ENCODE peak calls at places on chromosome 17, in nine cellular contexts. R is neural progenitor cell; Y is keratinocyte; H is A549; M is CD4-positive, CD25-positive, alpha-beta regulatory T cell; W is SJCRH30; B is uterus; G is upper lobe of right lung; O is mesendoderm. V is an unnamed sample.

GRCh38 chr17:82320956-82321927 is 3.8 kb upstream of the CD7 start:
- DNase-seq in R (peak), Y (no peak), H (peak), M (peak), W (no peak), B (peak), G (peak), O (peak), V (peak)

GRCh38 chr17:34420254-34420766 is 57.3 kb upstream of the CCL1 start:
- DNase-seq in R (peak), Y (peak), H (peak), M (peak), W (peak), B (peak), G (no peak), O (peak), V (peak)

GRCh38 chr17:16037636-16038035 is 38.0 kb downstream of the TTC19 start:
- DNase-seq in R (no peak), Y (no peak), H (no peak), M (no peak), W (no peak), B (no peak), G (no peak), O (peak), V (no peak)

GRCh38 chr17:78908426-78908825 is 5.4 kb upstream of the CEP295NL start:
- DNase-seq in R (no peak), Y (no peak), H (no peak), M (no peak), W (no peak), B (no peak), G (no peak), O (no peak), V (no peak)

GRCh38 chr17:82874011-82874835 is 34.4 kb upstream of the ZNF750 start:
- DNase-seq in R (no peak), Y (peak), H (no peak), M (no peak), W (no peak), B (no peak), G (peak), O (no peak), V (no peak)

GRCh38 chr17:65442250-65442649 is 119.2 kb downstream of the AXIN2 start:
- DNase-seq in R (no peak), Y (no peak), H (no peak), M (no peak), W (no peak), B (no peak), G (no peak), O (no peak), V (no peak)

GRCh38 chr17:10069301-10069700 is 129.1 kb downstream of the GAS7 start:
- DNase-seq in R (no peak), Y (no peak), H (no peak), M (no peak), W (no peak), B (peak), G (no peak), O (no peak), V (no peak)

GRCh38 chr17:3512512-3513171 is 36.8 kb downstream of the ASPA start:
- DNase-seq in R (peak), Y (no peak), H (no peak), M (no peak), W (peak), B (peak), G (no peak), O (peak), V (no peak)

GRCh38 chr17:40864661-40865380 is 2.2 kb downstream of the KRT12 start:
- DNase-seq in R (no peak), Y (no peak), H (no peak), M (no peak), W (no peak), B (no peak), G (no peak), O (no peak), V (no peak)

GRCh38 chr17:51322390-51323029 is 62.2 kb downstream of the UTP18 start:
- DNase-seq in R (peak), Y (no peak), H (peak), M (peak), W (peak), B (no peak), G (no peak), O (peak), V (peak)

GRCh38 chr17:57540596-57540995 is 204.5 kb downstream of the CCDC182 start:
- DNase-seq in R (no peak), Y (no peak), H (no peak), M (no peak), W (no peak), B (no peak), G (no peak), O (no peak), V (no peak)

GRCh38 chr17:19296786-19297778 is 59.9 kb downstream of the EPN2 start:
- DNase-seq in R (no peak), Y (no peak), H (no peak), M (no peak), W (no peak), B (no peak), G (no peak), O (no peak), V (peak)

GRCh38 chr17:19294443-19294842 is 57.3 kb downstream of the EPN2 start:
- DNase-seq in R (no peak), Y (no peak), H (no peak), M (no peak), W (no peak), B (no peak), G (no peak), O (no peak), V (no peak)

GRCh38 chr17:19292377-19292711 is 55.2 kb downstream of the EPN2 start:
- DNase-seq in R (no peak), Y (no peak), H (no peak), M (no peak), W (no peak), B (no peak), G (no peak), O (no peak), V (no peak)

GRCh38 chr17:19298561-19299213 is 61.5 kb downstream of the EPN2 start:
- DNase-seq in R (no peak), Y (no peak), H (no peak), M (no peak), W (no peak), B (no peak), G (no peak), O (no peak), V (peak)

DNA sequence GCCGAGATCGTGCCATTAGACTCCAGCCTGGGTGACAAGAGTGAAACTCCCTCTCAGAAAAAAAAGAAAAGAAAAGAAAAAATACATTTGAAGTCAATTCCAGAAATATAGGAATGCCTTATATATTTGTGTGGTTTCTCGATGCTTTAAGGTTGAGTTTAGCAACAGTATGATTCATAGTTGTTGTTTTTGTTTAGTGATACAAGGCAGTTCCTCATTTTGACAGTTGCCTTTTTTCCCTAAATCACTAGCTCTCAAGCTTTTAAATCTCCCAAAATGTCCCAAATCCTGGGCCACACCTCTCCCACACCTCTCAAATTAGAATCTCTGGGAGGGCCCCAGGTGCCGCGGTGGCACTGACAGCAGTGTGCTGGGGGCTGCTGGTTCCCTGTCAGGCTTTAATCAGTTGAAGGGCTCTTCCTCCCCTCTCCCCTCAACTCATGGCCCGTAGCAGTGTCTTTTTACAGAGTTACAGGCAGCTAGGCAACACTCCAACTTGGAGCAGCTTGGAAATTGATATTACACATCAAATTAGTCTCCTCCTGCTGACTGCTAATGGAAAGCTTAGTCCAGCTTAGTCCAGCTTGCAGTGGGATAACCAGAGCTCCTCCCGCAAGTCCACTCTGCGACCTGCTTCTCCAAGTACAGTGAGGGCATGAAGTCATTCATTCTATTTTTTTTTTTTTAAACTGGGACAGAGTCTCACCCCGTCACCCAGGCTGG is 58.5 kb downstream of the EPN2 start:
- DNase-seq in R (no peak), Y (no peak), H (no peak), M (no peak), W (no peak), B (no peak), G (no peak), O (no peak), V (no peak)
- H3K27ac ChIP-seq in R (no peak), Y (no peak), H (no peak), M (no peak), W (no peak), B (peak), G (no peak), O (no peak), V (no peak)

GRCh38 chr17:77728871-77729270 is 229.6 kb upstream of the TNRC6C start:
- DNase-seq in R (no peak), Y (no peak), H (no peak), M (no peak), W (no peak), B (no peak), G (no peak), O (no peak), V (no peak)
- H3K27ac ChIP-seq in R (no peak), Y (no peak), H (no peak), M (no peak), W (no peak), B (peak), G (no peak), O (no peak), V (no peak)

DNA sequence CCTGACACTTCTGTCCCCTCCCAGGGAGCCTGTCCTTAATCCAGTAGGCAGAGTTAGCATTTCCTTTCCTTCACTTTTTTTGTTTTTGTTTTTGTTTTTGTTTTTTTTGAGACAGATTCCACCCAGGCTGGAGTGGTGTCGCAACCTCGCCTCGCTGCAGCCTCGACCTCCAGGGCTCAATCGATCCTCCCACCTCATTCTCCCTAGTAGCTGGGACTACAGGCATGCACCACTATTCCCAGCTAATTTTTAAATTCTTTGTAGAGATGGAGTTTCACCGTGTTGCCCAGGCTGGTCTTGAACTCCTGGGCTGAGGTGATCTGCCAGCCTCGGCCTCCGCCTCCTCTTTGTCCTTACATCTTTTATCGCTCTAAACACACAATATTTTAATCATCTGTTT is 4.0 kb downstream of the NHERF1 start:
- DNase-seq in R (no peak), Y (no peak), H (no peak), M (no peak), W (no peak), B (no peak), G (no peak), O (no peak), V (no peak)
- H3K27ac ChIP-seq in R (no peak), Y (no peak), H (no peak), M (peak), W (no peak), B (no peak), G (no peak), O (no peak), V (no peak)

DNA sequence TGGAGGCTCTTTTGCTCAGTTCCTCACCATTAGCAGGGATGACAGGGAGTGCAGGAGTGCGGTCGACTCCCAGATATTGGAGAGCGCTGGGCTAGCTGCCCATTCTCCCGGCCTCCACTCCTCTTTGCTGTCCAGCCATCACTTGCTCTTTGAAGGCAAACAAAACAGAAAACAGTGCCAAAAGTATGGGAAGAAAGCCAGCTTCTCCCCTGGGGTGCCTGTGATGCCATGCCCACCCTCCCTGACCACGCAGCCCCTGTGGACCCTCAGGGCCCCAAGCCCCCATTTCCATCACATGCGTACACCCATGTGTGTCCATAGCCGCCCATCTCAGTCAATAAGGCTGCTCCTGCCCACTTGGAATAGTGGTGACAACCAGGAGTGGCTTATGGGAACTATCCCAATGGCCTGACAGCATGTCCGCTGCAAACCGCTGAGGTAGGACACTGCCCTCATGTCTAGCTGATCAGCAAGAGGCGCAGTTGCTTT is 30.0 kb downstream of the MAPT start:
- DNase-seq in R (no peak), Y (no peak), H (no peak), M (no peak), W (no peak), B (no peak), G (no peak), O (no peak), V (no peak)
- H3K27ac ChIP-seq in R (no peak), Y (no peak), H (no peak), M (no peak), W (no peak), B (no peak), G (no peak), O (no peak), V (no peak)

GRCh38 chr17:17749921-17750320 is 68.7 kb downstream of the RAI1 start:
- DNase-seq in R (peak), Y (no peak), H (peak), M (peak), W (peak), B (no peak), G (no peak), O (peak), V (peak)
- H3K27ac ChIP-seq in R (no peak), Y (peak), H (no peak), M (peak), W (no peak), B (no peak), G (no peak), O (no peak), V (peak)

GRCh38 chr17:1783271-1783670 is 21.4 kb downstream of the SERPINF1 start:
- DNase-seq in R (no peak), Y (no peak), H (no peak), M (no peak), W (no peak), B (peak), G (peak), O (no peak), V (no peak)
- H3K27ac ChIP-seq in R (no peak), Y (peak), H (no peak), M (no peak), W (no peak), B (peak), G (peak), O (no peak), V (no peak)

GRCh38 chr17:12089809-12090384 is 69.2 kb downstream of the MAP2K4 start:
- DNase-seq in R (no peak), Y (peak), H (peak), M (peak), W (peak), B (no peak), G (no peak), O (no peak), V (no peak)
- H3K27ac ChIP-seq in R (no peak), Y (no peak), H (no peak), M (no peak), W (no peak), B (no peak), G (no peak), O (no peak), V (no peak)